ENCODE peak calls at places on chromosomes 2 and 18, in four cellular contexts. One of them, this sample, is unnamed.

GRCh38 chr18:45517181-45517741 is 98.0 kb upstream of the SLC14A2 start:
- DNase-seq in activated CD4-positive, alpha-beta T cell treated with anti-CD3 and anti-CD28 coated beads, Interleukin-2, amount 10 ng/mL, durations not matched to agents 24 days and 14 days: no peak
- DNase-seq in body of pancreas: peak
- DNase-seq in fibroblast of pulmonary artery: no peak
- DNase-seq in this sample: no peak

GRCh38 chr2:71528221-71528620 is 74.9 kb downstream of the DYSF start:
- DNase-seq in activated CD4-positive, alpha-beta T cell treated with anti-CD3 and anti-CD28 coated beads, Interleukin-2, amount 10 ng/mL, durations not matched to agents 24 days and 14 days: no peak
- DNase-seq in body of pancreas: no peak
- DNase-seq in fibroblast of pulmonary artery: no peak
- DNase-seq in this sample: no peak

GRCh38 chr18:51122266-51123045 is 75.0 kb downstream of the MEX3C start:
- DNase-seq in fibroblast of pulmonary artery: no peak
- DNase-seq in activated CD4-positive, alpha-beta T cell treated with anti-CD3 and anti-CD28 coated beads, Interleukin-2, amount 10 ng/mL, durations not matched to agents 24 days and 14 days: no peak
- DNase-seq in body of pancreas: no peak
- DNase-seq in this sample: no peak

GRCh38 chr2:222052934-222053367 is 245.8 kb downstream of the PAX3 start:
- DNase-seq in body of pancreas: no peak
- DNase-seq in activated CD4-positive, alpha-beta T cell treated with anti-CD3 and anti-CD28 coated beads, Interleukin-2, amount 10 ng/mL, durations not matched to agents 24 days and 14 days: no peak
- DNase-seq in fibroblast of pulmonary artery: no peak
- DNase-seq in this sample: no peak

GRCh38 chr18:9663377-9663776 is 44.7 kb upstream of the RAB31 start:
- DNase-seq in body of pancreas: no peak
- DNase-seq in fibroblast of pulmonary artery: no peak
- DNase-seq in activated CD4-positive, alpha-beta T cell treated with anti-CD3 and anti-CD28 coated beads, Interleukin-2, amount 10 ng/mL, durations not matched to agents 24 days and 14 days: no peak
- DNase-seq in this sample: no peak

GRCh38 chr2:44743473-44743872 is 198.0 kb upstream of the SIX3 start:
- DNase-seq in fibroblast of pulmonary artery: no peak
- DNase-seq in activated CD4-positive, alpha-beta T cell treated with anti-CD3 and anti-CD28 coated beads, Interleukin-2, amount 10 ng/mL, durations not matched to agents 24 days and 14 days: no peak
- DNase-seq in body of pancreas: no peak
- DNase-seq in this sample: no peak

GRCh38 chr2:230980468-230980867 is 15.5 kb upstream of the SPATA3 start:
- DNase-seq in body of pancreas: no peak
- DNase-seq in activated CD4-positive, alpha-beta T cell treated with anti-CD3 and anti-CD28 coated beads, Interleukin-2, amount 10 ng/mL, durations not matched to agents 24 days and 14 days: no peak
- DNase-seq in fibroblast of pulmonary artery: no peak
- DNase-seq in this sample: no peak

GRCh38 chr2:238967031-238967977 is 119.4 kb downstream of the TWIST2 start:
- DNase-seq in activated CD4-positive, alpha-beta T cell treated with anti-CD3 and anti-CD28 coated beads, Interleukin-2, amount 10 ng/mL, durations not matched to agents 24 days and 14 days: peak
- DNase-seq in fibroblast of pulmonary artery: no peak
- DNase-seq in body of pancreas: no peak
- DNase-seq in this sample: peak

GRCh38 chr18:70468861-70469570 is 180.2 kb downstream of the SOCS6 start:
- DNase-seq in activated CD4-positive, alpha-beta T cell treated with anti-CD3 and anti-CD28 coated beads, Interleukin-2, amount 10 ng/mL, durations not matched to agents 24 days and 14 days: no peak
- DNase-seq in fibroblast of pulmonary artery: peak
- DNase-seq in body of pancreas: no peak
- DNase-seq in this sample: no peak

GRCh38 chr18:47480166-47480565 is 228.7 kb upstream of the SKOR2 start:
- DNase-seq in body of pancreas: no peak
- DNase-seq in activated CD4-positive, alpha-beta T cell treated with anti-CD3 and anti-CD28 coated beads, Interleukin-2, amount 10 ng/mL, durations not matched to agents 24 days and 14 days: no peak
- DNase-seq in fibroblast of pulmonary artery: no peak
- DNase-seq in this sample: no peak

This sample was measured in esophagus muscularis mucosa.